ENCODE peak calls at places on chromosome 18, in eight cellular contexts. M is stimulated activated CD8-positive, alpha-beta memory T cell treated with anti-CD3 and anti-CD28 coated beads, Interleukin-12 subunit alpha, Interleukin-12 subunit beta, amount 100 ng/mL, for 1 hour; Q is PC-9; I is AG09309; W is Daoy; A is H1; L is T-cell; C is T-helper 22 cell. U is an unnamed sample.

GRCh38 chr18:5600376-5601071 is 56.7 kb upstream of the EPB41L3 start:
- DNase-seq in M (no peak), Q (no peak), I (no peak), W (no peak), A (no peak), L (no peak), C (no peak), U (no peak)

GRCh38 chr18:79531926-79532689 is 136.4 kb downstream of the NFATC1 start:
- DNase-seq in M (no peak), Q (no peak), I (no peak), W (no peak), A (no peak), L (no peak), C (no peak), U (no peak)

GRCh38 chr18:70453058-70453775 is 164.4 kb downstream of the SOCS6 start:
- DNase-seq in M (no peak), Q (no peak), I (no peak), W (no peak), A (no peak), L (no peak), C (no peak), U (no peak)

GRCh38 chr18:75581336-75582121 is 154.0 kb upstream of the SMIM21 start:
- DNase-seq in M (no peak), Q (no peak), I (no peak), W (no peak), A (no peak), L (no peak), C (no peak), U (no peak)

GRCh38 chr18:79511271-79511670 is 115.5 kb downstream of the NFATC1 start:
- DNase-seq in M (no peak), Q (no peak), I (no peak), W (no peak), A (no peak), L (no peak), C (no peak), U (no peak)

GRCh38 chr18:66587430-66587829 is 16.5 kb downstream of the CDH19 start:
- DNase-seq in M (no peak), Q (no peak), I (no peak), W (no peak), A (no peak), L (no peak), C (no peak), U (no peak)

GRCh38 chr18:70415823-70416488 is 127.1 kb downstream of the SOCS6 start:
- DNase-seq in M (no peak), Q (peak; percentile 66), I (no peak), W (no peak), A (no peak), L (no peak), C (no peak), U (peak; percentile 77)

GRCh38 chr18:36697905-36698304 is 130.9 kb downstream of the TPGS2 start:
- DNase-seq in M (no peak), Q (peak; percentile 70), I (peak; percentile 78), W (peak; percentile 54), A (no peak), L (no peak), C (no peak), U (peak; percentile 23)

GRCh38 chr18:3230401-3231334 is 10.9 kb upstream of the MYOM1 start:
- DNase-seq in M (no peak), Q (no peak), I (no peak), W (no peak), A (no peak), L (no peak), C (no peak), U (no peak)

GRCh38 chr18:73690222-73690621 is 457.4 kb downstream of the FBXO15 start:
- DNase-seq in M (no peak), Q (no peak), I (no peak), W (no peak), A (no peak), L (no peak), C (no peak), U (no peak)

GRCh38 chr18:22800551-22800951 is 132.6 kb upstream of the RBBP8 start:
- DNase-seq in M (no peak), Q (no peak), I (no peak), W (no peak), A (no peak), L (no peak), C (no peak), U (no peak)

GRCh38 chr18:50009772-50010171 is 185.2 kb downstream of the MYO5B start:
- DNase-seq in M (peak; percentile 3), Q (no peak), I (no peak), W (peak; percentile 56), A (peak; percentile 21), L (no peak), C (no peak), U (peak; percentile 75)

GRCh38 chr18:79739440-79739778 is 58.3 kb upstream of the KCNG2 start:
- DNase-seq in M (no peak), Q (no peak), I (no peak), W (no peak), A (no peak), L (no peak), C (no peak), U (no peak)

GRCh38 chr18:73962251-73962650 is 185.4 kb downstream of the FBXO15 start:
- DNase-seq in M (no peak), Q (no peak), I (peak; percentile 52), W (peak; percentile 41), A (no peak), L (no peak), C (no peak), U (no peak)

GRCh38 chr18:13791181-13791580 is 32.8 kb upstream of the MC5R start:
- DNase-seq in M (no peak), Q (peak; percentile 35), I (no peak), W (peak; percentile 25), A (no peak), L (no peak), C (no peak), U (no peak)